ENCODE peak calls at places on chromosome 13, in four cellular contexts. F is AG10803, R is RPMI7951, X is body of pancreas. Z is an unnamed sample.

GRCh38 chr13:112849500-112849899 is 119.5 kb upstream of the MCF2L start:
- DNase-seq in F (no peak), R (no peak), X (peak), Z (no peak)

GRCh38 chr13:98285852-98286594 is 109.0 kb upstream of the RNF113B start:
- DNase-seq in F (no peak), R (no peak), X (no peak), Z (no peak)

GRCh38 chr13:44331912-44332840 is 41.4 kb upstream of the SERP2 start:
- DNase-seq in F (peak), R (peak), X (peak), Z (peak)

GRCh38 chr13:100646030-100646673 is 28.4 kb downstream of the TMTC4 start:
- DNase-seq in F (peak), R (peak), X (peak), Z (peak)

GRCh38 chr13:111513766-111514611 is 193.5 kb downstream of the TEX29 start:
- DNase-seq in F (no peak), R (no peak), X (no peak), Z (no peak)

GRCh38 chr13:98280176-98280510 is 103.1 kb upstream of the RNF113B start:
- DNase-seq in F (no peak), R (no peak), X (no peak), Z (no peak)

GRCh38 chr13:113558461-113558860 is 26.1 kb upstream of the TFDP1 start:
- DNase-seq in F (peak), R (no peak), X (no peak), Z (no peak)

GRCh38 chr13:65744761-65745160 is 1485.4 kb downstream of the PCDH9 start:
- DNase-seq in F (peak), R (no peak), X (no peak), Z (peak)

GRCh38 chr13:30743319-30744055 is 8.1 kb downstream of the ALOX5AP start:
- DNase-seq in F (peak), R (peak), X (peak), Z (peak)

GRCh38 chr13:80173224-80173623 is 167.7 kb downstream of the SPRY2 start:
- DNase-seq in F (no peak), R (peak), X (peak), Z (no peak)

GRCh38 chr13:61084983-61085382 is 330.7 kb downstream of the PCDH20 start:
- DNase-seq in F (peak), R (no peak), X (no peak), Z (no peak)

GRCh38 chr13:106083620-106084350 is 451.7 kb downstream of the EFNB2 start:
- DNase-seq in F (peak), R (peak), X (peak), Z (peak)

GRCh38 chr13:102846261-102847015 is 606 bp downstream of the ERCC5 start:
- DNase-seq in F (peak), R (peak), X (peak), Z (peak)

GRCh38 chr13:89029062-89029461 is 1357.9 kb downstream of the SLITRK5 start:
- DNase-seq in F (no peak), R (peak), X (no peak), Z (no peak)

GRCh38 chr13:113650731-113651148 is 7.3 kb downstream of the ATP4B start:
- DNase-seq in F (no peak), R (no peak), X (peak), Z (no peak)

GRCh38 chr13:69970521-69970920 is 137.1 kb upstream of the ATXN8OS start:
- DNase-seq in F (no peak), R (no peak), X (no peak), Z (no peak)

GRCh38 chr13:99704390-99704789 is 203.1 kb downstream of the TM9SF2 start:
- DNase-seq in F (no peak), R (no peak), X (no peak), Z (no peak)

GRCh38 chr13:101945435-101945834 is 456.4 kb downstream of the FGF14 start:
- DNase-seq in F (no peak), R (no peak), X (no peak), Z (no peak)

GRCh38 chr13:51811046-51811445 is 7.1 kb upstream of the DHRS12 start:
- DNase-seq in F (no peak), R (no peak), X (no peak), Z (no peak)

GRCh38 chr13:110520431-110521295 is 40.9 kb downstream of the RAB20 start:
- DNase-seq in F (peak), R (peak), X (peak), Z (no peak)

GRCh38 chr13:95724252-95724651 is 47.3 kb downstream of the DNAJC3 start:
- DNase-seq in F (no peak), R (no peak), X (no peak), Z (no peak)

GRCh38 chr13:71360041-71360440 is 507.0 kb downstream of the DACH1 start:
- DNase-seq in F (no peak), R (no peak), X (no peak), Z (no peak)

GRCh38 chr13:95474992-95475391 is 77.5 kb upstream of the CLDN10 start:
- DNase-seq in F (no peak), R (no peak), X (no peak), Z (no peak)

GRCh38 chr13:100694722-100695644 is 20.4 kb upstream of the TMTC4 start:
- DNase-seq in F (peak), R (peak), X (peak), Z (peak)

GRCh38 chr13:112777637-112778406 is 88.0 kb downstream of the ATP11A start:
- DNase-seq in F (no peak), R (no peak), X (no peak), Z (no peak)

GRCh38 chr13:89925107-89925506 is 1422.4 kb upstream of the MIR17HG start:
- DNase-seq in F (peak), R (peak), X (no peak), Z (peak)

GRCh38 chr13:77980592-77980991 is 62.0 kb upstream of the EDNRB start:
- DNase-seq in F (peak), R (peak), X (no peak), Z (peak)

GRCh38 chr13:29005035-29005434 is 184.9 kb downstream of the MTUS2 start:
- DNase-seq in F (no peak), R (no peak), X (no peak), Z (no peak)

GRCh38 chr13:75079226-75079625 is 402.7 kb downstream of the TBC1D4 start:
- DNase-seq in F (no peak), R (peak), X (no peak), Z (peak)

GRCh38 chr13:99039718-99040280 is 61.9 kb upstream of the DOCK9 start:
- DNase-seq in F (no peak), R (no peak), X (no peak), Z (no peak)

GRCh38 chr13:76709851-76710250 is 176.4 kb downstream of the KCTD12 start:
- DNase-seq in F (peak), R (no peak), X (no peak), Z (no peak)

GRCh38 chr13:36815069-36815468 is 4.0 kb upstream of the RFXAP start:
- DNase-seq in F (no peak), R (peak), X (no peak), Z (peak)

GRCh38 chr13:48302920-48303330 is 626 bp upstream of the RB1 start:
- DNase-seq in F (peak), R (no peak), X (peak), Z (no peak)

GRCh38 chr13:43030548-43030947 is 7.2 kb downstream of the DNAJC15 start:
- DNase-seq in F (no peak), R (no peak), X (no peak), Z (no peak)

GRCh38 chr13:50011461-50011860 is 3.8 kb upstream of the KCNRG start:
- DNase-seq in F (no peak), R (no peak), X (no peak), Z (no peak)

GRCh38 chr13:93169980-93170379 is 56.6 kb upstream of the GPC6 start:
- DNase-seq in F (peak), R (peak), X (no peak), Z (peak)

GRCh38 chr13:32047796-32048195 is 16.2 kb downstream of the FRY start:
- DNase-seq in F (no peak), R (no peak), X (no peak), Z (no peak)

GRCh38 chr13:112572408-112572807 is 15.5 kb downstream of the TUBGCP3 start:
- DNase-seq in F (no peak), R (no peak), X (no peak), Z (no peak)

Z was measured in EL.